ENCODE peak calls at places on chromosomes 5 and 9, in four cellular contexts. E, R, D and W are unnamed samples. For H3K36me3 and H4K20me1, the result is how much of the 10 kb centered on the place peaks cover.

GRCh38 chr5:177366528-177367322 is 9.0 kb downstream of the RGS14 start:
- DNase-seq in E (peak), R (no peak), D (peak), W (peak)

GRCh38 chr5:81994679-81995078 is 22.9 kb downstream of the ATG10 start:
- DNase-seq in E (peak), R (peak), D (peak), W (peak)

GRCh38 chr9:85258823-85259370 is 482.9 kb downstream of the AGTPBP1 start:
- DNase-seq in E (peak), R (peak), D (peak), W (peak)

GRCh38 chr9:127392976-127393375 is 4.0 kb upstream of the SLC2A8 start:
- DNase-seq in E (no peak), R (no peak), D (no peak), W (no peak)

GRCh38 chr9:116157436-116158138 is 4.0 kb downstream of the PAPPA start:
- DNase-seq in E (no peak), R (no peak), D (peak), W (peak)

GRCh38 chr9:109242751-109243150 is 75.7 kb upstream of the FRRS1L start:
- DNase-seq in E (no peak), R (no peak), D (no peak), W (no peak)

GRCh38 chr9:123322771-123323481 is 33.1 kb upstream of the CRB2 start:
- DNase-seq in E (no peak), R (no peak), D (no peak), W (no peak)

GRCh38 chr9:123710299-123710698 is 219.6 kb downstream of the DENND1A start:
- DNase-seq in E (peak), R (peak), D (peak), W (peak)

GRCh38 chr9:129138476-129139232 is 27.4 kb downstream of the PTPA start:
- DNase-seq in E (peak), R (peak), D (peak), W (peak)

GRCh38 chr5:131413605-131414559 is 150.0 kb downstream of the CDC42SE2 start:
- DNase-seq in E (no peak), R (no peak), D (no peak), W (no peak)

GRCh38 chr9:96071245-96072124 is 196.0 kb downstream of the ERCC6L2 start:
- DNase-seq in E (peak), R (peak), D (peak), W (peak)

GRCh38 chr5:145347026-145347616 is 488.0 kb downstream of the PRELID2 start:
- DNase-seq in E (peak), R (peak), D (peak), W (peak)

GRCh38 chr5:177507596-177508216 is 1.9 kb downstream of the DOK3 start:
- DNase-seq in E (no peak), R (no peak), D (no peak), W (no peak)

GRCh38 chr5:142770650-142771609 is 753 bp downstream of the ARHGAP26 start:
- DNase-seq in E (no peak), R (peak), D (peak), W (peak)

GRCh38 chr9:116980582-116980981 is 293.5 kb downstream of the TRIM32 start:
- DNase-seq in E (no peak), R (no peak), D (no peak), W (no peak)

GRCh38 chr5:71586052-71586940 is 844 bp upstream of the MCCC2 start:
- DNase-seq in E (no peak), R (peak), D (no peak), W (peak)

GRCh38 chr9:38286357-38286756 is 106.1 kb upstream of the ALDH1B1 start:
- DNase-seq in E (no peak), R (no peak), D (no peak), W (no peak)

GRCh38 chr5:13574634-13575033 is 369.9 kb downstream of the DNAH5 start:
- DNase-seq in E (peak), R (no peak), D (no peak), W (peak)

GRCh38 chr9:98075332-98075805 is 18.8 kb downstream of the NANS start:
- DNase-seq in E (peak), R (peak), D (peak), W (peak)

GRCh38 chr5:154242442-154242841 is 51.9 kb downstream of the GALNT10 start:
- DNase-seq in E (no peak), R (no peak), D (no peak), W (no peak)

GRCh38 chr5:99054972-99055371 is 126.2 kb upstream of the CHD1 start:
- DNase-seq in E (no peak), R (no peak), D (no peak), W (no peak)

GRCh38 chr9:18855636-18856035 is 177.4 kb downstream of the SAXO1 start:
- DNase-seq in E (peak), R (no peak), D (no peak), W (no peak)

GRCh38 chr9:129309906-129310305 is 131.8 kb upstream of the IER5L start:
- DNase-seq in E (no peak), R (peak), D (no peak), W (peak)

GRCh38 chr9:706606-707451 is 134.7 kb upstream of the DMRT1 start:
- DNase-seq in E (peak), R (peak), D (peak), W (peak)

GRCh38 chr5:172640822-172641358 is at the start of gene NEURL1B:
- DNase-seq in E (peak), R (peak), D (peak), W (peak)

GRCh38 chr5:24606974-24607373 is 37.8 kb downstream of the CDH10 start:
- DNase-seq in E (no peak), R (no peak), D (no peak), W (no peak)

GRCh38 chr9:21104787-21105186 is 27.0 kb upstream of the IFNB1 start:
- DNase-seq in E (no peak), R (no peak), D (no peak), W (no peak)

GRCh38 chr5:155729684-155730059 is 597.3 kb upstream of the SGCD start:
- DNase-seq in E (no peak), R (no peak), D (peak), W (no peak)

GRCh38 chr9:16744386-16744785 is 126.1 kb downstream of the BNC2 start:
- DNase-seq in E (peak), R (no peak), D (peak), W (peak)

GRCh38 chr9:74770508-74771261 is 117.0 kb downstream of the TRPM6 start:
- DNase-seq in E (no peak), R (no peak), D (peak), W (no peak)

GRCh38 chr9:134935056-134936020 is 17.6 kb upstream of the FCN1 start:
- DNase-seq in E (no peak), R (no peak), D (no peak), W (no peak)

GRCh38 chr9:109319072-109319630 is 1.7 kb downstream of the EPB41L4B start:
- DNase-seq in E (no peak), R (no peak), D (no peak), W (no peak)

GRCh38 chr5:72171667-72172066 is 64.4 kb downstream of the MAP1B start:
- DNase-seq in E (no peak), R (no peak), D (peak), W (no peak)

GRCh38 chr9:115855458-115856133 is 298.0 kb upstream of the PAPPA start:
- DNase-seq in E (no peak), R (no peak), D (peak), W (no peak)

GRCh38 chr5:72815580-72816296 is 723 bp upstream of the TNPO1 start:
- DNase-seq in E (no peak), R (no peak), D (no peak), W (peak)

GRCh38 chr5:142653321-142653720 is 32.6 kb downstream of the FGF1 start:
- DNase-seq in E (no peak), R (no peak), D (no peak), W (no peak)

GRCh38 chr5:16456103-16456832 is 9.3 kb downstream of the ZNF622 start:
- DNase-seq in E (peak), R (peak), D (peak), W (peak)

GRCh38 chr5:123450641-123451421 is 27.6 kb upstream of the CEP120 start:
- DNase-seq in E (no peak), R (peak), D (peak), W (no peak)

GRCh38 chr5:34772267-34772666 is 66.7 kb upstream of the TTC23L start:
- DNase-seq in E (no peak), R (no peak), D (no peak), W (no peak)

GRCh38 chr9:114464652-114465051 is 40.6 kb downstream of the WHRN start:
- DNase-seq in E (no peak), R (no peak), D (no peak), W (no peak)
- H3K4me2 ChIP-seq in E (no peak), R (no peak), D (no peak), W (no peak)

GRCh38 chr5:95531491-95531890 is 23.3 kb downstream of the SKIC3 start:
- DNase-seq in E (no peak), R (no peak), D (no peak), W (no peak)
- H3K36me3 ChIP-seq in E (under half), R (under half), D (under half), W (under half)

GRCh38 chr9:107293555-107294085 is 10.5 kb downstream of the RAD23B start:
- DNase-seq in E (no peak), R (no peak), D (no peak), W (no peak)

GRCh38 chr9:107288701-107289100 is 5.6 kb downstream of the RAD23B start:
- DNase-seq in E (no peak), R (no peak), D (no peak), W (no peak)

GRCh38 chr9:107294756-107295155 is 11.7 kb downstream of the RAD23B start:
- DNase-seq in E (no peak), R (no peak), D (no peak), W (no peak)

GRCh38 chr9:107292811-107293554 is 9.9 kb downstream of the RAD23B start:
- DNase-seq in E (no peak), R (no peak), D (no peak), W (no peak)

DNA sequence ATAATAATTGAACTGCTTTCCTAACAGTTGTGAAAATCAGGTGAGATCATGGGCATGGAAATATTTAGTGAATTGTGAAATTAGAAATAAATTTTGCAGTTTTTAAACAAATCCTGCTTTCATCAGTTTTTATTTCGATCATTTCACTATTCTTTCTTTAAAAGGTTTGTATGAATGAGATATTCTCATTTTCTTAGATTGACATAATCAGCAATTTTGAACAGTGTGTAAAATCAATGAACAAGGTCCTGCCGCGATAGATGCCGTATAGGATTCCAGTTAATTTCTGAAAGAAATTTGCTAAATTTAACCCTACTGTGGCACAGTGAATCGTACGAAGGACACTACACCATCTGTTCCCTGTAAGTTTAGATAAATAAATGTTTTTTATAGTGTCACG is 7.5 kb downstream of the RAD23B start:
- DNase-seq in E (no peak), R (no peak), D (no peak), W (no peak)
- H4K20me1 ChIP-seq in E (half or more), R (half or more), D (half or more), W (under half)

GRCh38 chr5:159190170-159190569 is 19.2 kb downstream of the RNF145 start:
- DNase-seq in E (no peak), R (no peak), D (no peak), W (no peak)
- H3K4me2 ChIP-seq in E (no peak), R (no peak), D (no peak), W (no peak)

GRCh38 chr5:171409164-171410136 is 10.0 kb upstream of the FGF18 start:
- DNase-seq in E (no peak), R (no peak), D (no peak), W (no peak)

GRCh38 chr5:171412186-171412585 is 7.3 kb upstream of the FGF18 start:
- DNase-seq in E (no peak), R (no peak), D (no peak), W (no peak)

GRCh38 chr5:171405615-171406014 is 13.8 kb upstream of the FGF18 start:
- DNase-seq in E (no peak), R (no peak), D (peak), W (peak)

GRCh38 chr5:171401167-171401947 is 13.7 kb downstream of the NPM1 start:
- DNase-seq in E (no peak), R (no peak), D (no peak), W (no peak)

DNA sequence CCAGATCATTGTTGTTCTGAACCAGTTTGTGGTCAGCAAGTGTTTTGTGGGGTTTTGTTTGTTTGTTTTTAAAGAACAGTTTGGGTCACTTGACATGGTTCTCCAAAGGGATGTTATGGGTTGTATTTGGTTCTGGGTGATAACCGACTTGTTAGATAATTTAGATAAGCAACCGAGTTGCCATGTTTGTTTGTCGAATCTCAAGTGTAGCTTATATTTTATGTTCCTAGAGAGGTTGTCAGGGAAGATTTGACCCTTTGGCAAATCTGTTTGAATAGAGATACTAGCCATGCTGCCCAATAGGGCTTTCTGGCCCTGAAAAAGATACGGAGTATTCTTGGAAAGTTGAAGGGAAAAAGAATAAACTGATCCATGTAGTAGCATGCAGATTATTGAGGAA is 12.2 kb upstream of the FGF18 start:
- DNase-seq in E (no peak), R (no peak), D (no peak), W (no peak)
- H3K36me3 ChIP-seq in E (half or more), R (half or more), D (half or more), W (under half)

GRCh38 chr5:59090323-59090722 is 507.4 kb downstream of the RAB3C start:
- DNase-seq in E (no peak), R (no peak), D (no peak), W (no peak)
- H4K20me1 ChIP-seq in E (under half), R (under half), D (under half), W (under half)

GRCh38 chr9:4313144-4313543 is 13.3 kb upstream of the GLIS3 start:
- DNase-seq in E (no peak), R (no peak), D (no peak), W (no peak)

GRCh38 chr9:4320021-4320420 is 20.2 kb upstream of the GLIS3 start:
- DNase-seq in E (no peak), R (no peak), D (peak), W (no peak)

GRCh38 chr9:4318741-4319140 is 18.9 kb upstream of the GLIS3 start:
- DNase-seq in E (no peak), R (no peak), D (peak), W (no peak)

GRCh38 chr9:4315582-4316215 is 15.8 kb upstream of the GLIS3 start:
- DNase-seq in E (peak), R (peak), D (peak), W (peak)

GRCh38 chr9:4316409-4316808 is 16.5 kb upstream of the GLIS3 start:
- DNase-seq in E (no peak), R (no peak), D (no peak), W (no peak)
- H3K4me2 ChIP-seq in E (no peak), R (no peak), D (no peak), W (no peak)

GRCh38 chr9:91177081-91177480 is 184.6 kb downstream of the AUH start:
- DNase-seq in E (no peak), R (no peak), D (no peak), W (no peak)

GRCh38 chr9:91170951-91171350 is 190.8 kb downstream of the AUH start:
- DNase-seq in E (no peak), R (no peak), D (no peak), W (no peak)

GRCh38 chr9:91176426-91176825 is 185.3 kb downstream of the AUH start:
- DNase-seq in E (no peak), R (no peak), D (no peak), W (no peak)

GRCh38 chr9:91174772-91175171 is 186.9 kb downstream of the AUH start:
- DNase-seq in E (no peak), R (no peak), D (no peak), W (no peak)

GRCh38 chr9:91172329-91172728 is 189.4 kb downstream of the AUH start:
- DNase-seq in E (no peak), R (no peak), D (no peak), W (no peak)
- H3K36me3 ChIP-seq in E (under half), R (under half), D (under half), W (under half)

DNA sequence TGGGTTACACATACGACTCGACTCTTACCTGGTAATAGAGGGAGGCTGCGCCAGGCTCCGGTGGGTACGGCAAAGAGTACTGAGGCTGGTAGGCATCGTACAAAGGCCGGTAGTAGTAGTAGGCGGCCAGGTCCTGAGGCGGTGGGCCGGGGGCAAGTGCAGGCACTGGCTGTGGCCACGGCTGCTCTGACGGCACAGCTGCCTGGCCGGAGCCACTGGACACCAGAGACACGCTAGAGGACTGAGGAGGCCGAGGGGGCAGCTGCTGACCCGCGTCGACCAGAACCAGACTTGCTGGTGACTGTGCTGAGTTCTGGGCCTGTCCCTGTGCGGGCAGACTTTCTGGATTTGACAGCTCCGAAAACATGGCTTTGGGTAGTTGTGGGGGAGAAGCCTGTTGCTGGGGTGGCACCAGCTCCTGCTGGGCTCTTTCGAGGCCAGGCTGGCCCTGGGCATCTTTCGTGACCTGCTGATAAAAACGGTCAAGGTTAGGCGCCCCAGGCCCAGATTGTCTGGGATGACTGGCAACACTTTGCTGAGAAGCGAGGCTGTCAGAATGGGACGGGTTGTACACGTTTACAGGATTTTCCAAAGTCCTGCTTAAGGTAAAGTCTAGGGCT is 8.7 kb downstream of the SEC16A start:
- DNase-seq in E (no peak), R (no peak), D (no peak), W (no peak)
- H4K20me1 ChIP-seq in E (half or more), R (under half), D (under half), W (under half)